ENCODE peak calls at places on chromosomes 6 and 20, in four cellular contexts. A is SK-N-SH, N is astrocyte, G is colonic mucosa. I is an unnamed sample.

GRCh38 chr6:30500421-30501069 is 11.2 kb downstream of the HLA-E start:
- DNase-seq in G (no peak), A (no peak), N (no peak), I (no peak)

GRCh38 chr20:46283426-46283825 is 24.9 kb downstream of the CDH22 start:
- DNase-seq in A (no peak), G (no peak), N (no peak), I (no peak)

GRCh38 chr6:131979515-131980337 is 28.6 kb upstream of the CCN2 start:
- DNase-seq in A (no peak), N (peak; percentile 100), G (no peak), I (peak; percentile 93)

GRCh38 chr20:33757458-33757857 is 25.7 kb downstream of the ZNF341 start:
- DNase-seq in G (no peak), N (no peak), A (no peak), I (no peak)

GRCh38 chr6:3063733-3064700 is 4.3 kb upstream of the RIPK1 start:
- DNase-seq in G (peak; percentile 100), A (peak; percentile 89), N (peak; percentile 62), I (peak; percentile 96)

GRCh38 chr6:124961784-124962611 is at the start of gene RNF217:
- DNase-seq in N (peak; percentile 70), A (peak; percentile 34), G (peak; percentile 57), I (peak; percentile 76)

GRCh38 chr6:125275779-125276178 is 26.0 kb downstream of the HDDC2 start:
- DNase-seq in N (no peak), A (no peak), G (no peak), I (no peak)

GRCh38 chr6:106512048-106512957 is 117.0 kb downstream of the RTN4IP1 start:
- DNase-seq in N (no peak), A (peak; percentile 61), G (peak; percentile 89), I (peak; percentile 83)

GRCh38 chr20:1273366-1273765 is 7.3 kb downstream of the SNPH start:
- DNase-seq in A (no peak), G (no peak), N (no peak), I (peak; percentile 20)

GRCh38 chr6:18429655-18430054 is 42.5 kb downstream of the RNF144B start:
- DNase-seq in G (no peak), A (no peak), N (no peak), I (no peak)

GRCh38 chr20:39047417-39047985 is 85.4 kb downstream of the DHX35 start:
- DNase-seq in N (no peak), A (no peak), G (no peak), I (no peak)

GRCh38 chr6:71107935-71108420 is 151.1 kb upstream of the B3GAT2 start:
- DNase-seq in N (peak; percentile 89), G (no peak), A (no peak), I (peak; percentile 57)

GRCh38 chr6:159681104-159681503 is 11.9 kb downstream of the SOD2 start:
- DNase-seq in G (no peak), A (no peak), N (no peak), I (no peak)

GRCh38 chr6:112365952-112366351 is 18.8 kb downstream of the RFPL4B start:
- DNase-seq in G (no peak), A (no peak), N (no peak), I (no peak)

GRCh38 chr6:24779416-24779815 is 4.7 kb downstream of the GMNN start:
- DNase-seq in G (no peak), N (no peak), A (no peak), I (no peak)

GRCh38 chr20:5041433-5041832 is 40.1 kb upstream of the SLC23A2 start:
- DNase-seq in G (no peak), N (no peak), A (no peak), I (peak; percentile 85)

GRCh38 chr6:141105481-141105880 is 1027.2 kb upstream of the GJE1 start:
- DNase-seq in G (no peak), A (no peak), N (peak; percentile 95), I (peak; percentile 92)

GRCh38 chr20:51447097-51447764 is 95.3 kb downstream of the NFATC2 start:
- DNase-seq in G (peak; percentile 40), N (peak; percentile 98), A (no peak), I (peak; percentile 99)

GRCh38 chr20:5400164-5400762 is 83.5 kb upstream of the PROKR2 start:
- DNase-seq in A (no peak), N (peak; percentile 2), G (no peak), I (peak; percentile 11)

GRCh38 chr6:152471459-152472070 is 165.6 kb downstream of the SYNE1 start:
- DNase-seq in A (no peak), G (no peak), N (no peak), I (peak; percentile 49)

GRCh38 chr6:169167581-169168301 is 85.9 kb downstream of the THBS2 start:
- DNase-seq in A (peak; percentile 53), N (peak; percentile 99), G (no peak), I (peak; percentile 63)

GRCh38 chr6:89082439-89082838 is 1.9 kb downstream of the PNRC1 start:
- DNase-seq in N (peak; percentile 37), A (no peak), G (peak; percentile 33), I (peak; percentile 51)

GRCh38 chr20:14992961-14993360 is 655.5 kb upstream of the FLRT3 start:
- DNase-seq in A (peak; percentile 43), N (peak; percentile 15), G (no peak), I (peak; percentile 93)

GRCh38 chr6:73774311-73774766 is 78.3 kb downstream of the CD109 start:
- DNase-seq in N (peak; percentile 88), G (no peak), A (no peak), I (peak; percentile 85)

GRCh38 chr6:133890941-133891813 is 2.3 kb downstream of the TCF21 start:
- DNase-seq in A (peak; percentile 59), N (no peak), G (peak; percentile 25), I (peak; percentile 68)

GRCh38 chr6:167705211-167705750 is 121.4 kb upstream of the AFDN start:
- DNase-seq in G (no peak), N (no peak), A (no peak), I (no peak)

GRCh38 chr20:9407805-9408421 is 106.5 kb upstream of the LAMP5 start:
- DNase-seq in G (peak; percentile 65), N (peak; percentile 50), A (peak; percentile 57), I (peak; percentile 87)

GRCh38 chr20:11901127-11901526 is 16.6 kb upstream of the BTBD3 start:
- DNase-seq in A (no peak), N (peak; percentile 96), G (no peak), I (peak; percentile 29)

GRCh38 chr6:155174576-155175174 is 89.1 kb upstream of the CLDN20 start:
- DNase-seq in N (peak; percentile 69), A (peak; percentile 83), G (peak; percentile 71), I (peak; percentile 90)

GRCh38 chr6:157432231-157432630 is 51.2 kb downstream of the ZDHHC14 start:
- DNase-seq in G (no peak), A (no peak), N (no peak), I (no peak)

GRCh38 chr20:31608256-31608980 is 3.3 kb downstream of the ID1 start:
- DNase-seq in G (peak; percentile 93), A (peak; percentile 81), N (peak; percentile 70), I (peak; percentile 85)
- H3K4me3 ChIP-seq in G (peak overlapping the region; percentile 19), A (peak overlapping the region; percentile 96), N (peak overlapping the region; percentile 91), I (peak overlapping the region; percentile 93)

GRCh38 chr6:36243562-36244212 is 26.2 kb upstream of the PNPLA1 start:
- DNase-seq in G (no peak), A (no peak), N (no peak), I (no peak)

GRCh38 chr6:36244641-36245280 is 25.1 kb upstream of the PNPLA1 start:
- DNase-seq in A (no peak), G (no peak), N (no peak), I (no peak)

GRCh38 chr6:36241728-36242127 is 28.1 kb upstream of the PNPLA1 start:
- DNase-seq in N (no peak), G (no peak), A (no peak), I (no peak)

GRCh38 chr6:36239710-36240256 is 30.1 kb upstream of the PNPLA1 start:
- DNase-seq in A (no peak), G (no peak), N (no peak), I (no peak)

DNA sequence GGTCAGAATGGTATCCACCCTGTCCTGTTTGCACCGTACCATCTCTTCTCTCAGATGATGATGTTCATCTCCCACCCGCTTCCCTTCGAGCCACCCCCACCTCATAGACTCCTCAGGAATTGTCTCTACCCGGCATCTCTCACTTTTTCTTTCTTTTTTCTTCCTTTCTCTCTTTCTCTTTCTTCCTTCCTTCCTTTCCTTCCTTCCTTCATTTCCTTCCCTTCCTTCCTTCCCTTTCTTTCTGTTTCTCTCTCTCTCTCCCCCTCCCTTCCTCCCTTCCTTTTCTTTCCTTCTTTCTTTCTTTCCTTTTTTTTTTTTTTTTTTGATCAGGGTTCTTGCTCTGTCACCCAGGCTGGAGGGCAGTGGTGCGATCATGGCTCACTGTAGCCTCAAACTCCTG is 27.7 kb upstream of the PNPLA1 start:
- DNase-seq in A (no peak), N (no peak), G (no peak), I (no peak)
- H3K9ac ChIP-seq in A (no peak overlapping the region), N (no peak overlapping the region), G (no peak overlapping the region), I (no peak overlapping the region)

DNA sequence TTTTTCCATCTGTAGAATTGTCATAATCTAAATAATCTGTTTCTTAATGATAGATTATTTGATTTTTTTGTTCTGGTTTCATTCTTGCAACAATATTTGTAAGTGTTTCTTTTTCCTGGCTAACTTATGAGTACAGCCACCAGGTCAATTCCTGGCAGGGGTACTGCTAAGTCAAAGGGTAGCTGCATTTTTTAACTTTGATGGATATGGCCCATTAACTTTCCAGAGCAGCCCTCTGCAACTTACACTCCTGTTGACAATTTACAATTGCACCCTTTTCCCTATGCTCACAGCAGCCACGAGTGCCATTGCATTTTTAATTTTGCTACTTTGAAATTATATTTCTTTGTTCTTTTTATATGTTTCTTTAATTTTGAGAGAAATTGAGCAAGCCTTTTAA is 209.3 kb upstream of the CST7 start:
- DNase-seq in A (no peak), N (no peak), G (no peak), I (no peak)
- H3K4me1 ChIP-seq in A (peaks cover 5% of the 10 kb centered on the region), N (peaks cover 3% of the 10 kb centered on the region), G (no peaks in the 10 kb centered on the region), I (peaks cover 9% of the 10 kb centered on the region)

GRCh38 chr20:47576516-47577033 is 74.9 kb downstream of the NCOA3 start:
- DNase-seq in N (peak; percentile 91), A (peak; percentile 72), G (peak; percentile 80), I (peak; percentile 90)
- H3K4me3 ChIP-seq in N (no peak overlapping the region), A (no peak overlapping the region), G (no peak overlapping the region), I (peak overlapping the region; percentile 71)

DNA sequence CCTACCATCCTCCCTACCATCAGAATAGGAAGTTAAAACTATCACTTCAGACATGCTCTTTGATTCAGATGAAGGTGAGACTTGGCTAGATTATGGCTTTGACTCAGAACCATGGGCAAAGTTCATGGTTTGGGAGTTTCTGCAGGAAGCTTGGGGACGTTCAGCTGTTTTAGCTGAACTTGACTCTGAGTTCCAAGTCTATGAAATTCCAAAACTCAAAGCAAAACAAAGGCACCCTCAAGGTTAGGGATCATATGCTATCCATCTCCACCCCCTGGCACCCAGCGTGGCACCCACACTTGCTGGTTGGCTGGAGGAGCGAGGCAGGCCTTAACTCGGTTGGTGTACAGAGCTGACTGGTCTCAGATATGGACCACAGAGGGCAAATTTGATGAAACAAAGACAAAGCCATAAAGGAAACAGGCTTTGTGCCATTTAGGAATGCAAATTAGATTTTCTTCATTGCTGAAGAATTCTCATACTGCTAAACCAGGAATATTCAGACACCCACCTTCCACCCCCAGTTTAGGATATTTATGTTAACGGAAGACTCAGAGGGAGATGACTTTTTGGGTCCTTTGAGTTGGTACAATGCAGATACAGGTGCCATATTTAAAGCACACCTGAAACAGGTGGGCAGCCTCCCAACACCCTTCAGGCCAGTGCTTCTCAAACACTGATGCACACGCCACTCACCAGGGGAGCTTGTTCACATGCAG is 88.4 kb upstream of the SLC22A16 start:
- DNase-seq in N (no peak), G (peak; percentile 43), A (no peak), I (no peak)
- H3K9ac ChIP-seq in N (no peak overlapping the region), G (no peak overlapping the region), A (no peak overlapping the region), I (no peak overlapping the region)